ENCODE peak calls at places on chromosomes 6 and 20, in six cellular contexts. One of them, this sample, is unnamed.

GRCh38 chr20:63536997-63537524 is at the start of gene PTK6:
- DNase-seq in WTC11: no peak
- DNase-seq in GM12878: no peak
- DNase-seq in GM23338: no peak
- DNase-seq in K562: peak
- DNase-seq in HepG2: no peak
- DNase-seq in this sample: no peak

GRCh38 chr6:63553208-63553607 is 19.1 kb upstream of the LOC128125822 start:
- DNase-seq in WTC11: no peak
- DNase-seq in GM12878: peak
- DNase-seq in GM23338: no peak
- DNase-seq in K562: no peak
- DNase-seq in HepG2: no peak
- DNase-seq in this sample: no peak

GRCh38 chr20:51221791-51222408 is 199.0 kb upstream of the KCNG1 start:
- DNase-seq in WTC11: peak
- DNase-seq in GM12878: no peak
- DNase-seq in GM23338: peak
- DNase-seq in K562: no peak
- DNase-seq in HepG2: no peak
- DNase-seq in this sample: peak

GRCh38 chr6:119390276-119390793 is 40.8 kb upstream of the MAN1A1 start:
- DNase-seq in WTC11: no peak
- DNase-seq in GM12878: no peak
- DNase-seq in GM23338: no peak
- DNase-seq in K562: no peak
- DNase-seq in HepG2: no peak
- DNase-seq in this sample: no peak

GRCh38 chr20:57928181-57928967 is 218.6 kb upstream of the PMEPA1 start:
- DNase-seq in WTC11: no peak
- DNase-seq in GM12878: no peak
- DNase-seq in GM23338: no peak
- DNase-seq in K562: no peak
- DNase-seq in HepG2: no peak
- DNase-seq in this sample: no peak

GRCh38 chr20:36162272-36162966 is 7.9 kb downstream of the EPB41L1 start:
- DNase-seq in WTC11: no peak
- DNase-seq in GM12878: no peak
- DNase-seq in GM23338: no peak
- DNase-seq in K562: peak
- DNase-seq in HepG2: no peak
- DNase-seq in this sample: no peak

GRCh38 chr6:110658621-110659211 is 156.6 kb downstream of the CDK19 start:
- DNase-seq in WTC11: no peak
- DNase-seq in GM12878: no peak
- DNase-seq in GM23338: no peak
- DNase-seq in K562: no peak
- DNase-seq in HepG2: no peak
- DNase-seq in this sample: no peak

GRCh38 chr6:22411408-22412105 is 114.7 kb upstream of the PRL start:
- DNase-seq in WTC11: no peak
- DNase-seq in GM12878: no peak
- DNase-seq in GM23338: no peak
- DNase-seq in K562: no peak
- DNase-seq in HepG2: no peak
- DNase-seq in this sample: no peak

GRCh38 chr6:166938704-166939103 is 17.6 kb downstream of the RNASET2 start:
- DNase-seq in WTC11: no peak
- DNase-seq in GM12878: no peak
- DNase-seq in GM23338: no peak
- DNase-seq in K562: no peak
- DNase-seq in HepG2: no peak
- DNase-seq in this sample: no peak

GRCh38 chr6:158004696-158005095 is 23.0 kb downstream of the SYNJ2 start:
- DNase-seq in WTC11: no peak
- DNase-seq in GM12878: no peak
- DNase-seq in GM23338: no peak
- DNase-seq in K562: no peak
- DNase-seq in HepG2: no peak
- DNase-seq in this sample: no peak

GRCh38 chr6:79384845-79385244 is 150.4 kb upstream of the HMGN3 start:
- DNase-seq in WTC11: no peak
- DNase-seq in GM12878: no peak
- DNase-seq in GM23338: no peak
- DNase-seq in K562: no peak
- DNase-seq in HepG2: no peak
- DNase-seq in this sample: no peak

GRCh38 chr6:331622-332521 is 39.6 kb downstream of the DUSP22 start:
- DNase-seq in WTC11: no peak
- DNase-seq in GM12878: peak
- DNase-seq in GM23338: no peak
- DNase-seq in K562: no peak
- DNase-seq in HepG2: no peak
- DNase-seq in this sample: no peak

GRCh38 chr6:41434803-41435470 is 99.5 kb downstream of the NCR2 start:
- DNase-seq in WTC11: no peak
- DNase-seq in GM12878: no peak
- DNase-seq in GM23338: no peak
- DNase-seq in K562: no peak
- DNase-seq in HepG2: no peak
- DNase-seq in this sample: no peak
- TF ChIP-seq CREB1 in WTC11: no peak
- TF ChIP-seq CREB1 in GM12878: no peak
- TF ChIP-seq CREB1 in GM23338: no peak
- TF ChIP-seq CREB1 in K562: no peak
- TF ChIP-seq CREB1 in HepG2: no peak
- TF ChIP-seq CREB1 in this sample: no peak

GRCh38 chr6:116329156-116329555 is 41.6 kb upstream of the DSE start:
- DNase-seq in WTC11: no peak
- DNase-seq in GM12878: no peak
- DNase-seq in GM23338: no peak
- DNase-seq in K562: no peak
- DNase-seq in HepG2: no peak
- DNase-seq in this sample: no peak

GRCh38 chr6:116323863-116324262 is 44.1 kb upstream of the TSPYL1 start:
- DNase-seq in WTC11: no peak
- DNase-seq in GM12878: no peak
- DNase-seq in GM23338: peak
- DNase-seq in K562: no peak
- DNase-seq in HepG2: no peak
- DNase-seq in this sample: no peak

GRCh38 chr6:116328528-116328903 is 42.2 kb upstream of the DSE start:
- DNase-seq in WTC11: no peak
- DNase-seq in GM12878: no peak
- DNase-seq in GM23338: no peak
- DNase-seq in K562: no peak
- DNase-seq in HepG2: no peak
- DNase-seq in this sample: no peak

GRCh38 chr6:116327803-116328527 is 42.8 kb upstream of the DSE start:
- DNase-seq in WTC11: no peak
- DNase-seq in GM12878: no peak
- DNase-seq in GM23338: peak
- DNase-seq in K562: no peak
- DNase-seq in HepG2: no peak
- DNase-seq in this sample: no peak

DNA sequence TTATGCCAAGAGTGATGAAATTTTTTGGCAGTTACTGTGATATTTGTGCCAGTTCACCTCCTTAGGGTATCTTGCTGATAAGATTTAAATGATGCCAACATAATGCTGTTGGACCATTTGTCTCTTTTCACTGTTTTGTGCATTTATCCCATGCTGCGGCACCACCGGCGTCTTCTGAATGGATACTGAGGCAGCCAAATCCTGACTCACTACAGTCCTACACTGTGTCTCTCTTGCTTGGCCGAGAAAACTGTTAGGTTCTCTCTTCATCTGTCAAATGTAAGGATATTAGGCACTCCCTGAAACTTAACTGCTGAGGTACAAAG is 44.4 kb upstream of the DSE start:
- DNase-seq in WTC11: no peak
- DNase-seq in GM12878: no peak
- DNase-seq in GM23338: no peak
- DNase-seq in K562: no peak
- DNase-seq in HepG2: no peak
- DNase-seq in this sample: no peak
- TF ChIP-seq CREB1 in WTC11: no peak
- TF ChIP-seq CREB1 in GM12878: no peak
- TF ChIP-seq CREB1 in GM23338: no peak
- TF ChIP-seq CREB1 in K562: no peak
- TF ChIP-seq CREB1 in HepG2: no peak
- TF ChIP-seq CREB1 in this sample: no peak

GRCh38 chr6:40476673-40477072 is 110.5 kb downstream of the LRFN2 start:
- DNase-seq in WTC11: no peak
- DNase-seq in GM12878: no peak
- DNase-seq in GM23338: no peak
- DNase-seq in K562: no peak
- DNase-seq in HepG2: no peak
- DNase-seq in this sample: no peak

GRCh38 chr6:40472354-40472753 is 114.8 kb downstream of the LRFN2 start:
- DNase-seq in WTC11: no peak
- DNase-seq in GM12878: no peak
- DNase-seq in GM23338: no peak
- DNase-seq in K562: no peak
- DNase-seq in HepG2: no peak
- DNase-seq in this sample: no peak

GRCh38 chr6:40471243-40471642 is 115.9 kb downstream of the LRFN2 start:
- DNase-seq in WTC11: no peak
- DNase-seq in GM12878: no peak
- DNase-seq in GM23338: no peak
- DNase-seq in K562: no peak
- DNase-seq in HepG2: no peak
- DNase-seq in this sample: no peak

GRCh38 chr6:40474937-40475336 is 112.2 kb downstream of the LRFN2 start:
- DNase-seq in WTC11: peak
- DNase-seq in GM12878: no peak
- DNase-seq in GM23338: peak
- DNase-seq in K562: peak
- DNase-seq in HepG2: no peak
- DNase-seq in this sample: no peak

DNA sequence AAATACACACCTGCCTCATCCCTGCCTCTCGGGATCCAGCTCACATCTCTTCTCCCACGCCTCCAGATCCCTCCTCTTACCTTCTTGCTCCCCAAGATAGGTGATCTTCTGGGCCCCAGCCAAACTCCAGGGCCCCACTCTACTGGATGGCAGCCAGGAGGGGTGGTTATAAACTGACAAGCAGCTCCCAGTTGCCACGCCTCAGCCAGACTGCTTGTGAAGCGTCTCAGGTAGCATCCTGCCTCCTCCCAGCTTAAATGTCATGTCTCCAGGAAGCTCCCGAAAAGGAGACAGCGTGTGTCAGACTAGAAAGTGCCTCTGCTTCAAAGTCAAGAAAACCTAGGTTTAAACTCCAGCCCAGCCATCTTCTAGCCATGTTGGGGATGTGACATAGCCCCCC is 114.1 kb downstream of the LRFN2 start:
- DNase-seq in WTC11: no peak
- DNase-seq in GM12878: no peak
- DNase-seq in GM23338: no peak
- DNase-seq in K562: no peak
- DNase-seq in HepG2: no peak
- DNase-seq in this sample: no peak
- TF ChIP-seq CREB1 in WTC11: no peak
- TF ChIP-seq CREB1 in GM12878: no peak
- TF ChIP-seq CREB1 in GM23338: no peak
- TF ChIP-seq CREB1 in K562: no peak
- TF ChIP-seq CREB1 in HepG2: no peak
- TF ChIP-seq CREB1 in this sample: no peak

DNA sequence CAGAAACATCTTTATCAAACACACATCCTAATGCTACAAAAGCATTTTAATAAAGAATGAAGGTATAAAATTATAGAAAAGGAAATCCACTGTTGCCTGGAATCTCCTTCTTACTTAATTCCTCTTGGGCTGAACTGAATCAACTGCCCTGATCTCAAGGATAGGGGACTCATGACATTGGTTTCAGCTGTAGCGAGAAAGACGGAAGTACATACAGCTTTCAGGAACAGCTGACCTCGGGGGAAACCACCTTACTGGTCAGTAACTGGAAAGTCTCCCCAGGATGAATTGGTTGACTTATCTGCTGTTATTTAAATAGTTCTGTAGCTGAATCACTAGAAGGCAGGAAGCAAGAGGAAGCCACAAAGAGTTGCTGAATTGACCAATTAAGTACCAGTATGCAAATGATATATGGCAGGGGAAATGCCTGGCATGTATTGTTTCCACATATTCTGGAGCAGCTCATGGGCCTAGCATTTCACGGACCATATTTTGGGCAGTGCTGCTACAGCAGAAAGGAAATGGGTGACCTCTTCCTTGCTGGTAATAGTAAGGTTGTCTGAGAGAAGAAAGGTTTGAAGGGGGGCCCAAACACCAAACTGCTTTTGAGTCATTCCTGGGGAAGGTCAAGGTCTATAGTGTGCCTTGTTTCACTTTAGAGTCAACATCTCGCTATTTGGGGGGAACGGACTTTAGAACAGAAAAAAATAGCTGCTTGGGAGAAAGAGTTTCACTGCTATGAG is 43.7 kb upstream of the MAP7 start:
- DNase-seq in WTC11: no peak
- DNase-seq in GM12878: peak
- DNase-seq in GM23338: peak
- DNase-seq in K562: no peak
- DNase-seq in HepG2: peak
- DNase-seq in this sample: no peak
- TF ChIP-seq CREB1 in WTC11: no peak
- TF ChIP-seq CREB1 in GM12878: peak
- TF ChIP-seq CREB1 in GM23338: no peak
- TF ChIP-seq CREB1 in K562: no peak
- TF ChIP-seq CREB1 in HepG2: no peak
- TF ChIP-seq CREB1 in this sample: no peak